ENCODE peak calls at places on chromosomes 3 and 15, in six cellular contexts. O is activated T-helper 1 cell treated with Interleukin-2 at 50 U/mL for 16 hours, D is iPS-NIHi11, V is K562, A is adrenal gland, K is fibroblast of pulmonary artery. X is an unnamed sample.

GRCh38 chr3:100254168-100254777 is 6.5 kb upstream of the TBC1D23 start:
- DNase-seq in D (peak), K (peak), V (peak), O (no peak), A (peak), X (peak)

GRCh38 chr15:58486564-58486963 is 54.8 kb downstream of the LIPC start:
- DNase-seq in K (no peak), O (no peak), V (no peak), A (no peak), D (no peak), X (no peak)

GRCh38 chr3:120469440-120470415 is 18.9 kb upstream of the FSTL1 start:
- DNase-seq in V (no peak), D (peak), A (no peak), O (no peak), K (peak), X (peak)

GRCh38 chr3:129598484-129598883 is 8.0 kb downstream of the PLXND1 start:
- DNase-seq in A (no peak), O (no peak), D (no peak), V (no peak), K (no peak), X (no peak)

GRCh38 chr15:68427366-68427765 is 4.6 kb downstream of the ITGA11 start:
- DNase-seq in K (no peak), O (no peak), V (no peak), D (no peak), A (no peak), X (no peak)

GRCh38 chr15:44569316-44569715 is 32.4 kb downstream of the EIF3J start:
- DNase-seq in K (no peak), A (no peak), V (no peak), O (no peak), D (no peak), X (no peak)

GRCh38 chr3:50396502-50396901 is 37.2 kb upstream of the TMEM115 start:
- DNase-seq in K (no peak), V (no peak), A (no peak), D (no peak), O (no peak), X (no peak)

GRCh38 chr3:129855454-129856419 is 37.8 kb downstream of the TMCC1 start:
- DNase-seq in D (no peak), A (peak), K (peak), V (no peak), O (no peak), X (no peak)

GRCh38 chr3:12959395-12959794 is 113.8 kb downstream of the IQSEC1 start:
- DNase-seq in K (no peak), O (no peak), A (peak), V (no peak), D (no peak), X (no peak)

GRCh38 chr3:177352424-177352823 is 155.1 kb upstream of the TBL1XR1 start:
- DNase-seq in A (no peak), K (no peak), D (no peak), O (no peak), V (no peak), X (no peak)

GRCh38 chr3:69082805-69083204 is 1.9 kb upstream of the ARL6IP5 start:
- DNase-seq in O (peak), D (no peak), A (peak), V (no peak), K (peak), X (no peak)

GRCh38 chr3:174955513-174956001 is 96.4 kb downstream of the NAALADL2 start:
- DNase-seq in O (no peak), A (no peak), K (peak), V (no peak), D (no peak), X (no peak)

GRCh38 chr3:128152419-128153155 is 694 bp upstream of the EEFSEC start:
- DNase-seq in V (peak), D (no peak), A (no peak), K (peak), O (no peak), X (no peak)

GRCh38 chr3:184757010-184757651 is 45.3 kb upstream of the MAGEF1 start:
- DNase-seq in K (peak), V (no peak), D (no peak), A (peak), O (no peak), X (peak)

GRCh38 chr3:105836533-105836932 is 32.3 kb downstream of the CBLB start:
- DNase-seq in A (no peak), O (no peak), V (peak), D (no peak), K (peak), X (no peak)

GRCh38 chr15:58761010-58761388 is 10.1 kb upstream of the MINDY2 start:
- DNase-seq in K (no peak), A (no peak), O (no peak), D (no peak), V (no peak), X (no peak)

GRCh38 chr3:170989100-170989648 is 37.3 kb downstream of the SLC2A2 start:
- DNase-seq in O (no peak), A (no peak), D (no peak), V (no peak), K (no peak), X (no peak)

GRCh38 chr3:121165397-121165837 is 257.4 kb downstream of the STXBP5L start:
- DNase-seq in V (no peak), A (no peak), D (peak), K (no peak), O (no peak), X (no peak)

GRCh38 chr15:40072216-40072990 is 33.4 kb upstream of the SRP14 start:
- DNase-seq in O (no peak), A (no peak), K (no peak), D (no peak), V (no peak), X (peak)

GRCh38 chr3:144820726-144821125 is 849.1 kb downstream of the DIPK2A start:
- DNase-seq in D (no peak), K (no peak), A (no peak), V (no peak), O (no peak), X (no peak)

GRCh38 chr15:68735610-68736009 is 85.1 kb downstream of the ANP32A start:
- DNase-seq in O (no peak), K (no peak), A (no peak), D (no peak), V (no peak), X (no peak)

GRCh38 chr15:99755692-99756409 is 22.6 kb upstream of the LYSMD4 start:
- DNase-seq in A (peak), O (no peak), D (peak), K (peak), V (peak), X (peak)

GRCh38 chr15:76217029-76217866 is 94.0 kb downstream of the ETFA start:
- DNase-seq in O (no peak), D (no peak), V (no peak), K (peak), A (no peak), X (no peak)

GRCh38 chr15:100988297-100988696 is 69.1 kb downstream of the LRRK1 start:
- DNase-seq in V (no peak), D (no peak), A (no peak), K (no peak), O (no peak), X (no peak)

GRCh38 chr3:196180346-196180745 is 30.9 kb downstream of the ZDHHC19 start:
- DNase-seq in K (no peak), V (no peak), O (no peak), A (no peak), D (no peak), X (no peak)

GRCh38 chr3:67297715-67298475 is 299.8 kb downstream of the KBTBD8 start:
- DNase-seq in O (no peak), D (no peak), V (no peak), K (no peak), A (no peak), X (no peak)

GRCh38 chr3:189708375-189708774 is 77.2 kb downstream of the TP63 start:
- DNase-seq in D (no peak), O (no peak), V (no peak), A (no peak), K (no peak), X (no peak)

GRCh38 chr15:69855601-69856000 is 242.1 kb downstream of the TLE3 start:
- DNase-seq in O (no peak), V (no peak), A (no peak), K (peak), D (no peak), X (no peak)

GRCh38 chr3:100257601-100258000 is 3.2 kb upstream of the TBC1D23 start:
- DNase-seq in O (no peak), D (no peak), K (no peak), A (no peak), V (no peak), X (no peak)

GRCh38 chr15:67082007-67082536 is 16.7 kb downstream of the SMAD3 start:
- DNase-seq in V (no peak), K (no peak), D (no peak), O (peak), A (no peak), X (no peak)

GRCh38 chr15:99099661-99100060 is 5.2 kb upstream of the SYNM start:
- DNase-seq in O (no peak), D (no peak), A (no peak), K (no peak), V (no peak), X (no peak)

GRCh38 chr15:85690546-85691226 is 104.0 kb downstream of the KLHL25 start:
- DNase-seq in O (no peak), D (no peak), V (no peak), K (no peak), A (no peak), X (no peak)

GRCh38 chr3:180274536-180274935 is 237.8 kb upstream of the PEX5L start:
- DNase-seq in O (no peak), K (no peak), A (no peak), V (no peak), D (peak), X (no peak)

GRCh38 chr3:66386011-66386924 is 114.6 kb downstream of the LRIG1 start:
- DNase-seq in V (no peak), O (no peak), D (no peak), K (no peak), A (no peak), X (no peak)

GRCh38 chr15:48924528-48925393 is 39.0 kb downstream of the SHC4 start:
- DNase-seq in K (no peak), O (no peak), D (no peak), A (no peak), V (no peak), X (no peak)

GRCh38 chr15:77673801-77674317 is 41.1 kb upstream of the LINGO1 start:
- DNase-seq in O (no peak), A (no peak), D (no peak), V (no peak), K (no peak), X (no peak)

GRCh38 chr3:98326036-98326435 is 27.6 kb upstream of the OR5K4 start:
- DNase-seq in O (no peak), A (no peak), D (no peak), K (no peak), V (no peak), X (no peak)

GRCh38 chr3:21781371-21781770 is 30.4 kb upstream of the ZNF385D start:
- DNase-seq in O (no peak), K (peak), A (no peak), D (no peak), V (no peak), X (no peak)

GRCh38 chr3:64686446-64686908 is 1.3 kb downstream of the ADAMTS9 start:
- DNase-seq in A (peak), K (no peak), V (no peak), D (no peak), O (no peak), X (no peak)